ENCODE peak calls at places on chromosomes 4 and X, in four cellular contexts. G is cardiac fibroblast; W is right lobe of liver; B is activated CD8-positive, alpha-beta T cell treated with anti-CD3 and anti-CD28 coated beads for 36 hours. Y is an unnamed sample.

GRCh38 chr4:189498457-189498856 is 442.2 kb upstream of the FRG1 start:
- DNase-seq in G (no peak), W (no peak), B (no peak), Y (no peak)

GRCh38 chrX:7133036-7133412 is 14.5 kb upstream of the STS start:
- DNase-seq in G (peak; percentile 20), W (no peak), B (no peak), Y (no peak)

GRCh38 chrX:48971325-48972213 is at the start of gene KCND1:
- DNase-seq in G (peak; percentile 79), W (no peak), B (no peak), Y (no peak)

GRCh38 chr4:6480532-6481088 is 8.2 kb upstream of the PPP2R2C start:
- DNase-seq in G (no peak), W (no peak), B (no peak), Y (no peak)

GRCh38 chr4:8905236-8905772 is 33.7 kb upstream of the HMX1 start:
- DNase-seq in G (no peak), W (no peak), B (no peak), Y (no peak)

GRCh38 chrX:13000311-13000811 is 25.5 kb downstream of the TMSB4X start:
- DNase-seq in G (no peak), W (no peak), B (peak; percentile 67), Y (no peak)

GRCh38 chrX:3175659-3176438 is 134.6 kb downstream of the ARSF start:
- DNase-seq in G (peak; percentile 42), W (no peak), B (no peak), Y (no peak)

GRCh38 chr4:151917145-151917775 is 156.5 kb upstream of the GATB start:
- DNase-seq in G (no peak), W (no peak), B (no peak), Y (no peak)

GRCh38 chr4:83316459-83317170 is 18.0 kb downstream of the HPSE start:
- DNase-seq in G (no peak), W (no peak), B (no peak), Y (peak; percentile 87)

GRCh38 chr4:172892300-172892699 is 276.3 kb upstream of the GALNT7 start:
- DNase-seq in G (peak; percentile 5), W (no peak), B (no peak), Y (no peak)

GRCh38 chr4:135371137-135371536 is 1169.5 kb upstream of the PABPC4L start:
- DNase-seq in G (no peak), W (no peak), B (peak; percentile 15), Y (no peak)

GRCh38 chrX:114127411-114128025 is 456.4 kb upstream of the HTR2C start:
- DNase-seq in G (no peak), W (no peak), B (no peak), Y (no peak)

GRCh38 chr4:144787365-144788263 is 141.7 kb downstream of the HHIP start:
- DNase-seq in G (peak; percentile 68), W (no peak), B (no peak), Y (no peak)

GRCh38 chr4:62601737-62602136 is 1401.6 kb downstream of the ADGRL3 start:
- DNase-seq in G (no peak), W (no peak), B (no peak), Y (no peak)

GRCh38 chrX:79270401-79270800 is 96.7 kb downstream of the ITM2A start:
- DNase-seq in G (peak; percentile 49), W (no peak), B (peak; percentile 90), Y (peak; percentile 41)

GRCh38 chr4:105281016-105281415 is 134.3 kb downstream of the TET2 start:
- DNase-seq in G (no peak), W (no peak), B (no peak), Y (no peak)

GRCh38 chr4:105116616-105117319 is 29.9 kb upstream of the TET2 start:
- DNase-seq in G (no peak), W (no peak), B (no peak), Y (no peak)

GRCh38 chr4:4471195-4471594 is 70.7 kb downstream of the STX18 start:
- DNase-seq in G (no peak), W (no peak), B (no peak), Y (no peak)

GRCh38 chr4:112813790-112814189 is 176.8 kb downstream of the LARP7 start:
- DNase-seq in G (peak; percentile 24), W (no peak), B (peak; percentile 45), Y (no peak)

GRCh38 chr4:11632488-11632887 is 203.8 kb upstream of the HS3ST1 start:
- DNase-seq in G (no peak), W (no peak), B (no peak), Y (no peak)

GRCh38 chr4:169617306-169617705 is 3.1 kb upstream of the CLCN3 start:
- DNase-seq in G (no peak), W (no peak), B (no peak), Y (no peak)

GRCh38 chr4:31021008-31021407 is 300.8 kb downstream of the PCDH7 start:
- DNase-seq in G (no peak), W (no peak), B (no peak), Y (no peak)

GRCh38 chr4:31015123-31015522 is 295.0 kb downstream of the PCDH7 start:
- DNase-seq in G (no peak), W (no peak), B (no peak), Y (no peak)

GRCh38 chr4:31020363-31020762 is 300.2 kb downstream of the PCDH7 start:
- DNase-seq in G (no peak), W (no peak), B (no peak), Y (no peak)

GRCh38 chr4:31016322-31017061 is 296.3 kb downstream of the PCDH7 start:
- DNase-seq in G (no peak), W (no peak), B (no peak), Y (no peak)
- TF ChIP-seq CTCF in G (no peak), W (no peak), B (no peak), Y (no peak)

DNA sequence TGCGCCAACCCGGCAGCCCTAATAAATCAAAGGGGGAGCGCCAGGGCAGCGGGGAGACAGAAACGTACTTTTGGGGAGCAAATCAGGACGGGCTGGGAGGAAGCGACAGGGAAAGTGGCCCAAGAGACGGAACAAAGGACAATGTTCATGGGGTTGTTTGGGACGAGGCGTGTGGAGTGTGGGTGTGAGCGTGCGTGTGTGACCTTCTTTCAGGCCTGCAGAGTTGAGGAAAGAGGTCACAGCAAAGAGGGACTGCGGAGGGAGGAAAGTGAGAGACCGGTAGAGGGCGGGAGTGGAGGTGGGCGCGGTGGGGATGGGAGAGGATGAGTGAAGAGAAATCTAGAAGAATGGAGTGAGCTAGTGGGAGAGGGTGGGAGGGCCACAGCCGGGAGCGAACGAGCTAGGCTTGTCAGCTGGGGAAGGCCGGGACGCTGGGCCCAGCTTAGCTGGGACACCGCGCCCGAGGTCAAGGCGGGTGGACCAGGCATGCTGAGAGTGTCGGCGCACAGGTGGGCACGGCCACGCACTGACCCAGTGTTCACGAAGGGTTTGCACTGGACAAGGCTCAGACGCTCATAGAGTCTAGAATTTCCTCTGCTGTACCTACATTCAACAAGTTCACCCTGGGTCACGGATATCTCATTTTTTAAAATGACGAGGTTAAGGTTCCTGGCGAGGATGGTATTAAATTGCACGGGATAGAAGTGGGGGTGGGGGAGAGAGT is 14.7 kb upstream of the PITX2 start:
- DNase-seq in G (no peak), W (no peak), B (no peak), Y (no peak)
- TF ChIP-seq CTCF in G (no peak), W (no peak), B (no peak), Y (no peak)

GRCh38 chr4:86653237-86653865 is 59.2 kb downstream of the PTPN13 start:
- DNase-seq in G (no peak), W (no peak), B (peak; percentile 44), Y (no peak)
- TF ChIP-seq CTCF in G (peak; percentile 54), W (peak; percentile 24), B (peak; percentile 54), Y (no peak)

GRCh38 chr4:166257276-166257675 is 384.2 kb downstream of the TLL1 start:
- DNase-seq in G (no peak), W (no peak), B (no peak), Y (no peak)

GRCh38 chr4:166257891-166258290 is 384.9 kb downstream of the TLL1 start:
- DNase-seq in G (no peak), W (no peak), B (no peak), Y (no peak)

DNA sequence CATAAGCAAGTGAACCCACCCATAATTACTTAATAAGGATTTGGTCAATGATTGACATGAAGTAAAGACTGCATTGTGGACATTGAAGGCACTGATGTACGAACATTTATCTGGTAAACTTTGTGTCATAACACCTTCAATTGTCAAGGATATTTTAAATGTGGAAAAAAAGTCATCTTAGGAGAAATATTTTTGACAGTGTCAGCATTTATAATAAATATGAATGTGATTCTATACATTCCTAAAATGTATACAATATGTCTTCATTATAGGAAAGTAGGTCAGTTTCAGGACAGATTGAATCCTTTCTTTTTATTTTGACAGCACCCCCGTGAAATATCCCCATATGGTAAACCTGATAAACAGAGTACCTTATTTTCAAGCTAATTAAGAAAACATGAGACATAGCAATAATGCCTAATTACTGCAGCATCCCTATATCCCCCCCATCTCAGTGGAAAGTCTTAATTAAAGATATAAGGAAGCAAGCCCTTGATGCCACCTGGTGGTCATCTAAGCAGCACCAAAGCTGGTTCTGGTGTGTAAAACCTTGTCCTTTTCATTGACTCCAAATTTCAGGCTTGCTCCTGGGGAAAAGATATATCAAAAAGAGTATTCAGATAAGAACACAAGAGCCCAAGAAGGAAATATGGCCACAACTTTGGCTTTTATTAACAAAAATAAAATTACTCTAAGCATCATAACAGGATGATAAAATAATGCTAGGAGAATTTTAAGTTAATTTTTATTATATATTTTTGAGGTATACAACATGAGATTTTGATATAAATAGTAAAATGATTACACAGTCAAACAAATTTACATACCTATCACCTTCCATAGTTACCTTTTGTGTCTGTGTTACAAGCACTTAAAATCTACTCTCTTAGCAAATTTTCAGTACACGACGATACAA is 379.7 kb downstream of the TLL1 start:
- DNase-seq in G (peak; percentile 46), W (no peak), B (peak; percentile 15), Y (no peak)
- TF ChIP-seq CTCF in G (peak; percentile 80), W (peak; percentile 54), B (no peak), Y (no peak)

DNA sequence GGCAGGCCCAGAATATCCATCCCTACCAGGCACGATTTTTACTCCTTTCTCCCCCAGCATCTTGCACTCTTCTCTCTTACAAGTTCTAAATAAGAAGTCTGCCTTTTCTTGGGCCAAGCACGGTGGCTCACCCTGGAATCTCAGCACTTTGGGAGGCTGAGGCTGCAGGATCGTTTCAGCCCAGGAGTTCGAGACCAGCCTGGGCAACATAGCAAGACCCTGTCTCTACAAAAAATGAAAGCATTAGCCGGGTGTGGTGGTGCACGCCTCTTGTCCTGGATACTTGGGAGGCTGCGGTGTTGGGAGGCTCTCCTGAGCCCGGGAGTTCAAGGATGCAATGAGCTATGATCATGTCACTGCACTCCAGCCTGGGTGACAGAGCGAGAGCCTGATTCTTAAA is 64.8 kb downstream of the IRF2 start:
- DNase-seq in G (no peak), W (no peak), B (no peak), Y (no peak)
- TF ChIP-seq CTCF in G (no peak), W (no peak), B (no peak), Y (no peak)

DNA sequence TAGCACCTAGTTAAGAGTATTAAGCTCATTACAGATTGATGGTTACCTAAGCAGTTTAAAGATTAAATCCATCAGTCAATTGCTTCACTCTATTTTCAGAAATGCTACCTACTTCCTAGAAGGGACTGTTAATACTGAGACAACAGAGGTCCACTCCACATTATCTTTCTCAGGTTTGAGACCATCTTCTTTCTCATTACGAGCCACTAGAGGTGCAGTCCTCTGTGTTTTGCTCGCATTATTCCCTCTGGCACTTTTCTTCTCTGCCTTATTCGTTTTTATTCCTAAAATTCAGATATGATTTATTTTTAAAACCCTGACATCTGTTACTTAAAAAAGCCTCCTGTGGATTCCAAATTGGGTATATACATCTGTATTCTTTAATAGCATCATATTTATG is 459.1 kb downstream of the FSTL5 start:
- DNase-seq in G (no peak), W (no peak), B (no peak), Y (no peak)
- TF ChIP-seq CTCF in G (no peak), W (no peak), B (no peak), Y (no peak)

GRCh38 chr4:156158747-156159146 is 205.1 kb upstream of the CTSO start:
- DNase-seq in G (no peak), W (no peak), B (no peak), Y (no peak)

GRCh38 chr4:156154978-156155377 is 201.3 kb upstream of the CTSO start:
- DNase-seq in G (peak; percentile 13), W (no peak), B (no peak), Y (no peak)
- TF ChIP-seq CTCF in G (peak; percentile 22), W (no peak), B (no peak), Y (no peak)